ENCODE peak calls at places on chromosomes 4 and X, in ten cellular contexts. I is ascending aorta; X is left cardiac atrium; V is cerebellar nuclear complex; C is RWPE1; D is AG20443; F is ELF-1; E is NCI-H345; B is stimulated activated CD4-positive, alpha-beta T cell treated with anti-CD3 and anti-CD28 coated beads, Interleukin-2, amount 100 ng/mL, for 24 hours; T is activated gamma-delta T cell treated with anti-CD3 and anti-CD28 coated beads, Interleukin-2, amount 50 U/mL, for 16 hours. S is an unnamed sample.

GRCh38 chrX:87517571-87518141 is at the start of gene KLHL4:
- DNase-seq in X (no peak), D (no peak), V (no peak), C (peak), T (no peak), E (no peak), I (no peak), B (no peak), F (peak), S (peak)

GRCh38 chr4:41204400-41204978 is 9.9 kb downstream of the APBB2 start:
- DNase-seq in F (no peak), T (no peak), I (no peak), B (no peak), X (peak), V (no peak), D (peak), C (peak), E (no peak), S (no peak)

GRCh38 chr4:55851885-55852284 is 1.6 kb upstream of the EXOC1 start:
- DNase-seq in D (no peak), I (no peak), F (peak), X (no peak), T (peak), E (no peak), B (peak), C (peak), V (no peak), S (no peak)

GRCh38 chrX:79413009-79413408 is 45.9 kb upstream of the ITM2A start:
- DNase-seq in X (no peak), V (no peak), I (no peak), B (no peak), F (peak), T (no peak), E (no peak), D (peak), C (no peak), S (peak)

GRCh38 chr4:137535718-137536117 is 3.4 kb upstream of the PCDH18 start:
- DNase-seq in C (no peak), F (no peak), X (no peak), D (no peak), E (no peak), V (no peak), T (no peak), B (no peak), I (no peak), S (no peak)

GRCh38 chrX:109632906-109633504 is 8.0 kb upstream of the KCNE5 start:
- DNase-seq in C (peak), E (no peak), T (no peak), I (no peak), D (peak), F (peak), X (no peak), B (no peak), V (no peak), S (peak)

GRCh38 chr4:147963839-147964238 is 232.0 kb downstream of the ARHGAP10 start:
- DNase-seq in I (no peak), B (no peak), E (no peak), X (no peak), C (no peak), F (no peak), V (no peak), T (no peak), D (peak), S (no peak)

GRCh38 chr4:174254613-174255012 is 28.9 kb downstream of the FBXO8 start:
- DNase-seq in B (no peak), I (no peak), V (no peak), F (no peak), T (no peak), D (no peak), X (no peak), C (no peak), E (no peak), S (no peak)

GRCh38 chrX:23732704-23733103 is 10.4 kb downstream of the ACOT9 start:
- DNase-seq in I (no peak), F (no peak), T (no peak), C (no peak), D (no peak), E (no peak), B (no peak), X (no peak), V (no peak), S (no peak)

GRCh38 chr4:74111990-74112389 is 13.0 kb upstream of the CXCL2 start:
- DNase-seq in F (peak), D (no peak), X (no peak), T (no peak), C (no peak), B (no peak), E (no peak), V (no peak), I (peak), S (no peak)

GRCh38 chr4:56307423-56307822 is 79.9 kb downstream of the AASDH start:
- DNase-seq in F (peak), C (peak), E (no peak), T (no peak), B (no peak), X (no peak), I (no peak), V (no peak), D (no peak), S (no peak)

GRCh38 chr4:8188743-8189550 is 10.1 kb upstream of the SH3TC1 start:
- DNase-seq in D (peak), X (peak), B (no peak), C (peak), I (peak), T (no peak), V (no peak), F (no peak), E (peak), S (no peak)

GRCh38 chr4:135186002-135186401 is 984.4 kb upstream of the PABPC4L start:
- DNase-seq in I (no peak), F (peak), T (no peak), C (no peak), E (no peak), X (no peak), B (no peak), D (no peak), V (no peak), S (no peak)

GRCh38 chr4:88189881-88190585 is 31.6 kb upstream of the ABCG2 start:
- DNase-seq in X (no peak), E (no peak), I (no peak), T (no peak), B (no peak), D (no peak), V (no peak), C (no peak), F (no peak), S (no peak)

GRCh38 chr4:118352843-118353373 is at the start of gene PRSS12:
- DNase-seq in E (peak), C (peak), D (peak), V (no peak), T (peak), B (peak), F (peak), I (peak), X (peak), S (peak)

GRCh38 chr4:127604949-127605709 is 27.6 kb upstream of the INTU start:
- DNase-seq in C (peak), F (peak), E (peak), I (no peak), V (no peak), B (no peak), T (no peak), X (no peak), D (peak), S (peak)

GRCh38 chrX:103904301-103904700 is 58.1 kb upstream of the TMSB15B start:
- DNase-seq in X (no peak), T (no peak), E (no peak), V (no peak), C (no peak), I (no peak), D (no peak), F (no peak), B (no peak), S (no peak)

GRCh38 chrX:39895228-39896110 is 202.3 kb downstream of the BCOR start:
- DNase-seq in T (no peak), F (no peak), X (peak), V (no peak), C (no peak), I (no peak), B (no peak), E (peak), D (no peak), S (no peak)

GRCh38 chr4:13523591-13524503 is 20.5 kb downstream of the NKX3-2 start:
- DNase-seq in T (no peak), I (no peak), D (peak), C (no peak), B (no peak), X (no peak), E (no peak), F (no peak), V (no peak), S (no peak)

S was measured in KBM-7.